ENCODE peak calls at places on chromosomes 1 and 21, in four cellular contexts. One of them, this sample, is unnamed.

GRCh38 chr1:145702826-145703225 is 4.3 kb downstream of the PDZK1 start:
- DNase-seq in renal cortical epithelial cell: peak; percentile 77
- DNase-seq in aorta: no peak
- DNase-seq in cardiac septum: no peak
- DNase-seq in this sample: peak; percentile 85

GRCh38 chr1:157673008-157673407 is 27.6 kb downstream of the FCRL3 start:
- DNase-seq in renal cortical epithelial cell: no peak
- DNase-seq in aorta: no peak
- DNase-seq in cardiac septum: no peak
- DNase-seq in this sample: no peak

GRCh38 chr1:186499571-186499970 is 38.7 kb upstream of the PDC start:
- DNase-seq in renal cortical epithelial cell: no peak
- DNase-seq in aorta: no peak
- DNase-seq in cardiac septum: no peak
- DNase-seq in this sample: no peak

GRCh38 chr1:38041941-38042834 is 4.4 kb downstream of the POU3F1 start:
- DNase-seq in renal cortical epithelial cell: no peak
- DNase-seq in aorta: peak; percentile 48
- DNase-seq in cardiac septum: no peak
- DNase-seq in this sample: no peak

GRCh38 chr1:39787468-39787867 is 1.2 kb downstream of the BMP8B start:
- DNase-seq in renal cortical epithelial cell: no peak
- DNase-seq in aorta: peak; percentile 69
- DNase-seq in cardiac septum: no peak
- DNase-seq in this sample: no peak

GRCh38 chr21:15004721-15005370 is 60.0 kb downstream of the NRIP1 start:
- DNase-seq in renal cortical epithelial cell: peak; percentile 47
- DNase-seq in aorta: no peak
- DNase-seq in cardiac septum: no peak
- DNase-seq in this sample: no peak

GRCh38 chr1:218735436-218735835 is 390.3 kb downstream of the TGFB2 start:
- DNase-seq in renal cortical epithelial cell: peak; percentile 19
- DNase-seq in aorta: no peak
- DNase-seq in cardiac septum: no peak
- DNase-seq in this sample: no peak

GRCh38 chr1:12666141-12666735 is 22.4 kb downstream of the AADACL4 start:
- DNase-seq in renal cortical epithelial cell: no peak
- DNase-seq in aorta: no peak
- DNase-seq in cardiac septum: no peak
- DNase-seq in this sample: no peak

GRCh38 chr1:35564037-35564883 is 6.7 kb downstream of the NCDN start:
- DNase-seq in renal cortical epithelial cell: peak; percentile 69
- DNase-seq in aorta: peak; percentile 90
- DNase-seq in cardiac septum: peak; percentile 85
- DNase-seq in this sample: peak; percentile 80

GRCh38 chr21:42706765-42707164 is 53.3 kb downstream of the PDE9A start:
- DNase-seq in renal cortical epithelial cell: no peak
- DNase-seq in aorta: peak; percentile 31
- DNase-seq in cardiac septum: no peak
- DNase-seq in this sample: no peak

GRCh38 chr1:180158149-180159147 is 3.8 kb downstream of the QSOX1 start:
- DNase-seq in renal cortical epithelial cell: no peak
- DNase-seq in aorta: no peak
- DNase-seq in cardiac septum: no peak
- DNase-seq in this sample: peak; percentile 18

GRCh38 chr1:118990513-118991131 is 2.5 kb upstream of the TBX15 start:
- DNase-seq in renal cortical epithelial cell: no peak
- DNase-seq in aorta: no peak
- DNase-seq in cardiac septum: no peak
- DNase-seq in this sample: no peak

GRCh38 chr1:197137322-197137721 is 9.1 kb downstream of the ASPM start:
- DNase-seq in renal cortical epithelial cell: no peak
- DNase-seq in aorta: no peak
- DNase-seq in cardiac septum: no peak
- DNase-seq in this sample: peak; percentile 22

GRCh38 chr1:226609836-226610455 is 61.4 kb downstream of the STUM start:
- DNase-seq in renal cortical epithelial cell: no peak
- DNase-seq in aorta: peak; percentile 59
- DNase-seq in cardiac septum: peak; percentile 71
- DNase-seq in this sample: no peak